ENCODE peak calls at places on chromosomes 3 and 15, in nine cellular contexts. M, J, N, P, Y, X, W, V and A are unnamed samples.

GRCh38 chr3:126481808-126482502 is 6.3 kb upstream of the ZXDC start:
- DNase-seq in M (no peak), J (no peak), N (no peak), P (peak), Y (no peak), X (no peak), W (no peak), V (no peak), A (no peak)

GRCh38 chr3:46889381-46890110 is 12.0 kb downstream of the PTH1R start:
- DNase-seq in M (no peak), J (no peak), N (no peak), P (no peak), Y (no peak), X (no peak), W (no peak), V (no peak), A (no peak)

GRCh38 chr3:148737104-148737525 is 39.4 kb downstream of the AGTR1 start:
- DNase-seq in M (no peak), J (no peak), N (no peak), P (peak), Y (no peak), X (no peak), W (no peak), V (no peak), A (no peak)

GRCh38 chr3:129663045-129663446 is 56.6 kb upstream of the PLXND1 start:
- DNase-seq in M (no peak), J (no peak), N (no peak), P (peak), Y (no peak), X (no peak), W (no peak), V (no peak), A (no peak)

GRCh38 chr3:166071831-166072230 is 234.6 kb upstream of the BCHE start:
- DNase-seq in M (no peak), J (no peak), N (no peak), P (no peak), Y (no peak), X (no peak), W (no peak), V (no peak), A (no peak)

GRCh38 chr3:38039899-38040261 is 872 bp downstream of the DLEC1 start:
- DNase-seq in M (peak), J (no peak), N (peak), P (peak), Y (no peak), X (peak), W (peak), V (peak), A (no peak)

GRCh38 chr3:108099203-108099602 is 8.4 kb upstream of the CD47 start:
- DNase-seq in M (peak), J (no peak), N (no peak), P (peak), Y (no peak), X (no peak), W (peak), V (no peak), A (no peak)

GRCh38 chr15:40565333-40566238 is 744 bp upstream of the CCDC32 start:
- DNase-seq in M (no peak), J (no peak), N (no peak), P (no peak), Y (no peak), X (no peak), W (no peak), V (no peak), A (no peak)

GRCh38 chr3:90062018-90062417 is 954.6 kb downstream of the EPHA3 start:
- DNase-seq in M (no peak), J (no peak), N (no peak), P (no peak), Y (no peak), X (no peak), W (no peak), V (no peak), A (no peak)